ENCODE peak calls at places on chromosomes 3 and 15, in seven cellular contexts. One of them, this sample, is unnamed.

GRCh38 chr3:57062119-57062631 is 1.7 kb downstream of the SPATA12 start:
- DNase-seq in left ventricle myocardium superior: peak
- DNase-seq in NCI-H1105: no peak
- DNase-seq in choroid plexus epithelial cell: no peak
- DNase-seq in effector memory CD4-positive, alpha-beta T cell: no peak
- DNase-seq in adipocyte: no peak
- DNase-seq in kidney glomerular epithelial cell: no peak
- DNase-seq in this sample: no peak

GRCh38 chr3:179093807-179094206 is 22.2 kb upstream of the ZMAT3 start:
- DNase-seq in left ventricle myocardium superior: no peak
- DNase-seq in NCI-H1105: no peak
- DNase-seq in choroid plexus epithelial cell: peak
- DNase-seq in effector memory CD4-positive, alpha-beta T cell: no peak
- DNase-seq in adipocyte: no peak
- DNase-seq in kidney glomerular epithelial cell: no peak
- DNase-seq in this sample: no peak

GRCh38 chr15:96274698-96275097 is 55.8 kb upstream of the NR2F2 start:
- DNase-seq in left ventricle myocardium superior: no peak
- DNase-seq in NCI-H1105: no peak
- DNase-seq in choroid plexus epithelial cell: peak
- DNase-seq in effector memory CD4-positive, alpha-beta T cell: no peak
- DNase-seq in adipocyte: peak
- DNase-seq in kidney glomerular epithelial cell: peak
- DNase-seq in this sample: no peak

GRCh38 chr15:42808921-42809320 is 72.0 kb upstream of the CDAN1 start:
- DNase-seq in left ventricle myocardium superior: no peak
- DNase-seq in NCI-H1105: no peak
- DNase-seq in choroid plexus epithelial cell: no peak
- DNase-seq in effector memory CD4-positive, alpha-beta T cell: no peak
- DNase-seq in adipocyte: no peak
- DNase-seq in kidney glomerular epithelial cell: no peak
- DNase-seq in this sample: no peak

GRCh38 chr15:26518885-26519284 is 254.0 kb downstream of the GABRB3 start:
- DNase-seq in left ventricle myocardium superior: no peak
- DNase-seq in NCI-H1105: no peak
- DNase-seq in choroid plexus epithelial cell: no peak
- DNase-seq in effector memory CD4-positive, alpha-beta T cell: no peak
- DNase-seq in adipocyte: no peak
- DNase-seq in kidney glomerular epithelial cell: no peak
- DNase-seq in this sample: no peak

GRCh38 chr15:68442041-68442440 is 10.1 kb upstream of the ITGA11 start:
- DNase-seq in left ventricle myocardium superior: peak
- DNase-seq in NCI-H1105: no peak
- DNase-seq in choroid plexus epithelial cell: no peak
- DNase-seq in effector memory CD4-positive, alpha-beta T cell: no peak
- DNase-seq in adipocyte: no peak
- DNase-seq in kidney glomerular epithelial cell: no peak
- DNase-seq in this sample: no peak

GRCh38 chr3:113008117-113008516 is 17.3 kb downstream of the GTPBP8 start:
- DNase-seq in left ventricle myocardium superior: no peak
- DNase-seq in NCI-H1105: no peak
- DNase-seq in choroid plexus epithelial cell: no peak
- DNase-seq in effector memory CD4-positive, alpha-beta T cell: no peak
- DNase-seq in adipocyte: peak
- DNase-seq in kidney glomerular epithelial cell: no peak
- DNase-seq in this sample: no peak

GRCh38 chr15:34993877-34994276 is 5.8 kb upstream of the ZNF770 start:
- DNase-seq in left ventricle myocardium superior: no peak
- DNase-seq in NCI-H1105: no peak
- DNase-seq in choroid plexus epithelial cell: no peak
- DNase-seq in effector memory CD4-positive, alpha-beta T cell: no peak
- DNase-seq in adipocyte: no peak
- DNase-seq in kidney glomerular epithelial cell: no peak
- DNase-seq in this sample: no peak

GRCh38 chr15:28991236-28992171 is 105.7 kb downstream of the APBA2 start:
- DNase-seq in left ventricle myocardium superior: no peak
- DNase-seq in NCI-H1105: no peak
- DNase-seq in choroid plexus epithelial cell: no peak
- DNase-seq in effector memory CD4-positive, alpha-beta T cell: no peak
- DNase-seq in adipocyte: no peak
- DNase-seq in kidney glomerular epithelial cell: no peak
- DNase-seq in this sample: no peak

This sample was measured in Panc1.